ENCODE peak calls at places on chromosome 16, in four cellular contexts. One of them, this sample, is unnamed.

GRCh38 chr16:5393070-5393469 is 295.5 kb upstream of the EEF2KMT start:
- DNase-seq in IMR-90: no peak
- DNase-seq in endothelial cell of umbilical vein: no peak
- DNase-seq in GM12878: no peak
- DNase-seq in this sample: no peak

GRCh38 chr16:29910819-29911675 is 10.8 kb downstream of the ASPHD1 start:
- DNase-seq in endothelial cell of umbilical vein: no peak
- DNase-seq in GM12878: no peak
- DNase-seq in IMR-90: no peak
- DNase-seq in this sample: peak; percentile 28

GRCh38 chr16:56365552-56365951 is 59.8 kb downstream of the AMFR start:
- DNase-seq in IMR-90: no peak
- DNase-seq in GM12878: no peak
- DNase-seq in endothelial cell of umbilical vein: no peak
- DNase-seq in this sample: no peak

GRCh38 chr16:59658572-59658971 is 924.5 kb upstream of the GOT2 start:
- DNase-seq in IMR-90: no peak
- DNase-seq in GM12878: no peak
- DNase-seq in endothelial cell of umbilical vein: no peak
- DNase-seq in this sample: no peak

GRCh38 chr16:89019511-89019910 is 42.5 kb upstream of the CBFA2T3 start:
- DNase-seq in endothelial cell of umbilical vein: no peak
- DNase-seq in GM12878: no peak
- DNase-seq in IMR-90: no peak
- DNase-seq in this sample: no peak

GRCh38 chr16:11076259-11077018 is 132.1 kb downstream of the CLEC16A start:
- DNase-seq in endothelial cell of umbilical vein: no peak
- DNase-seq in GM12878: peak; percentile 79
- DNase-seq in IMR-90: peak; percentile 44
- DNase-seq in this sample: peak; percentile 55

GRCh38 chr16:64391009-64391663 is 730.7 kb downstream of the CDH11 start:
- DNase-seq in GM12878: no peak
- DNase-seq in IMR-90: peak; percentile 57
- DNase-seq in endothelial cell of umbilical vein: peak; percentile 59
- DNase-seq in this sample: no peak

GRCh38 chr16:11597737-11598136 is 11.0 kb upstream of the LITAF start:
- DNase-seq in GM12878: no peak
- DNase-seq in endothelial cell of umbilical vein: no peak
- DNase-seq in IMR-90: no peak
- DNase-seq in this sample: no peak

GRCh38 chr16:88737298-88738166 is 31.2 kb downstream of the CTU2 start:
- DNase-seq in GM12878: peak; percentile 13
- DNase-seq in IMR-90: peak; percentile 70
- DNase-seq in endothelial cell of umbilical vein: peak; percentile 50
- DNase-seq in this sample: peak; percentile 92

GRCh38 chr16:11734653-11735043 is 8.0 kb downstream of the TXNDC11 start:
- DNase-seq in GM12878: no peak
- DNase-seq in endothelial cell of umbilical vein: no peak
- DNase-seq in IMR-90: no peak
- DNase-seq in this sample: no peak

GRCh38 chr16:48318630-48319029 is 66.6 kb downstream of the SIAH1 start:
- DNase-seq in endothelial cell of umbilical vein: peak; percentile 86
- DNase-seq in IMR-90: peak; percentile 54
- DNase-seq in GM12878: peak; percentile 23
- DNase-seq in this sample: no peak

GRCh38 chr16:57480754-57481230 is 5.5 kb downstream of the DOK4 start:
- DNase-seq in endothelial cell of umbilical vein: no peak
- DNase-seq in IMR-90: no peak
- DNase-seq in GM12878: no peak
- DNase-seq in this sample: no peak

GRCh38 chr16:76766538-76766937 is 424.5 kb upstream of the MON1B start:
- DNase-seq in IMR-90: no peak
- DNase-seq in endothelial cell of umbilical vein: no peak
- DNase-seq in GM12878: no peak
- DNase-seq in this sample: no peak

GRCh38 chr16:3454093-3454492 is 10.6 kb downstream of the NAA60 start:
- DNase-seq in endothelial cell of umbilical vein: no peak
- DNase-seq in GM12878: no peak
- DNase-seq in IMR-90: peak; percentile 8
- DNase-seq in this sample: no peak
- TF ChIP-seq FOS in endothelial cell of umbilical vein: no peak
- TF ChIP-seq FOS in GM12878: no peak
- TF ChIP-seq FOS in IMR-90: no peak
- TF ChIP-seq FOS in this sample: no peak

GRCh38 chr16:70712942-70713341 is 27.1 kb upstream of the MTSS2 start:
- DNase-seq in endothelial cell of umbilical vein: no peak
- DNase-seq in GM12878: no peak
- DNase-seq in IMR-90: no peak
- DNase-seq in this sample: no peak

GRCh38 chr16:70714526-70715112 is 28.8 kb upstream of the MTSS2 start:
- DNase-seq in endothelial cell of umbilical vein: no peak
- DNase-seq in IMR-90: no peak
- DNase-seq in GM12878: no peak
- DNase-seq in this sample: no peak

GRCh38 chr16:70713342-70713741 is 27.5 kb upstream of the MTSS2 start:
- DNase-seq in IMR-90: no peak
- DNase-seq in endothelial cell of umbilical vein: no peak
- DNase-seq in GM12878: no peak
- DNase-seq in this sample: no peak

GRCh38 chr16:70712359-70712758 is 26.5 kb upstream of the MTSS2 start:
- DNase-seq in GM12878: no peak
- DNase-seq in IMR-90: no peak
- DNase-seq in endothelial cell of umbilical vein: no peak
- DNase-seq in this sample: no peak

DNA sequence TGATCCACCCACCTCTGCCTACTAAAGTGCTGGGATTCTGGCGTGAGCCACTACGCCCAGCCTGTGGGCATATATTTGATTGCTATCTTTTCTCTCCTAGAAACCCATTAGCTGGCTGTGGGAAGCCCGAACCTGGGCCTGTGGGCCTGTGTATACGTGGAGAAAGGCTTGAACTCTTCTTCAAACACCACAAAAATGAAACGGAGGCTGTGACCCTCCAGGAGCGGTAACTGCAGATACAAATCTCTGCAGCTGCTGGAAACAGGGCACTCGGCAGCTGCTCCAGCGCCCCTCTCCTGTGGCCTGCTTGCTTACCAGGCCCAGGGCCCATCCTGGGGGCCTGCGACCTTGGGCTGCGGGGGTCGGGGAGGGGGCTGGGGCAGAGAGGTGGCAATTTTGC is 27.9 kb upstream of the MTSS2 start:
- DNase-seq in endothelial cell of umbilical vein: no peak
- DNase-seq in IMR-90: no peak
- DNase-seq in GM12878: no peak
- DNase-seq in this sample: no peak
- TF ChIP-seq FOS in endothelial cell of umbilical vein: no peak
- TF ChIP-seq FOS in IMR-90: no peak
- TF ChIP-seq FOS in GM12878: no peak
- TF ChIP-seq FOS in this sample: no peak

GRCh38 chr16:67419502-67419901 is 3.2 kb upstream of the ZDHHC1 start:
- DNase-seq in IMR-90: peak; percentile 25
- DNase-seq in endothelial cell of umbilical vein: no peak
- DNase-seq in GM12878: no peak
- DNase-seq in this sample: no peak

GRCh38 chr16:67419931-67420330 is 3.7 kb upstream of the ZDHHC1 start:
- DNase-seq in IMR-90: no peak
- DNase-seq in GM12878: no peak
- DNase-seq in endothelial cell of umbilical vein: no peak
- DNase-seq in this sample: no peak

GRCh38 chr16:67417333-67418061 is 1.2 kb upstream of the ZDHHC1 start:
- DNase-seq in GM12878: no peak
- DNase-seq in endothelial cell of umbilical vein: no peak
- DNase-seq in IMR-90: no peak
- DNase-seq in this sample: no peak

GRCh38 chr16:67413978-67414891 is 2.0 kb downstream of the ZDHHC1 start:
- DNase-seq in GM12878: no peak
- DNase-seq in endothelial cell of umbilical vein: no peak
- DNase-seq in IMR-90: no peak
- DNase-seq in this sample: no peak

DNA sequence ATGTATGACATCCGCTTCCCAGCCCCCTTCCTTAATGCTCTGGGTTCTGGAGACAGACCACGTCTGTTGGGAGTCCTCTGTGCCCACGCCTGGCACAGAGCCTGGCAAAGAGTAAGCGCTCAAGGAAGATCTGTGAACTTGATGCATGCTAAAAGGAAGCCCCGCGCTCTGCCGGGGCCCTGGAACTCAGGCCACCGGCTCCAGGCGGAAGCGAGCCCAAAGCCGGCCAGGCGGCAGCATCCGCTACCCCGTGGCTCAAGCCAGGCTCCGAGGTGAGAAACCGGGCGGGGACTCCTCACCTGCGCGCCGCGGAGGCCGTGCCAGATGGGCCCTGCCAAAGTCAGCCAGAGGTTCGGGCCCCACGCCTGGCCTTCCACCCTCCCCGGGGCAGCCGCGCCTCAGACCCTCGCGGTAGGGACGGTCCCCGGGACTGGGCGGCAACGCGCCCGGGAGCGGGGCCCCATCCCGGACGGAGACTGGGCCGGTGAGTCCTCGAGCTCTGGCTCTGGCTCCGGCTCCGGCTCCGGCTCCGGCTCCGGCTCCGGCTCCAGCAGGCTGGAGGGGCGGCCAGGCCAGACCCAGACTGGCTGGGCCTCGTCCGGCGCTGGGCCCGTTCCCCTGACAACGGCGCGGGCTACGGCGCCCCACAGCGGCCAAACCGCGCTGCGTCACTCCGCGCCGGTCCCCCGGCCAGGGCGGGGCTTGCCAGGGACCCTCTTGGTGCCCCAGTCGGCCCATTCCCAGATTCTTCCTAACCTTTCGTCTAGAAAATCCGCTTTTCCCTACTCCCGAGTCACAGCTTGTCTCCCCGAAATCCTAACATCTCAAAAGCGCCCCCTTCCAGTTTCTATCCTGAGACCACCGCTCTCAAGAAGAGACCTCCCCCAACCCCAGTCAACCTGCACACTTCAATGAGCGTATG is at the start of gene ZDHHC1:
- DNase-seq in GM12878: no peak
- DNase-seq in IMR-90: peak; percentile 61
- DNase-seq in endothelial cell of umbilical vein: peak; percentile 72
- DNase-seq in this sample: peak; percentile 72
- TF ChIP-seq FOS in GM12878: no peak
- TF ChIP-seq FOS in IMR-90: no peak
- TF ChIP-seq FOS in endothelial cell of umbilical vein: peak; percentile 7
- TF ChIP-seq FOS in this sample: no peak

GRCh38 chr16:1966460-1966859 is at the start of gene RNF151:
- DNase-seq in endothelial cell of umbilical vein: no peak
- DNase-seq in IMR-90: no peak
- DNase-seq in GM12878: no peak
- DNase-seq in this sample: no peak

GRCh38 chr16:1968146-1968953 is 1.7 kb downstream of the RNF151 start:
- DNase-seq in GM12878: no peak
- DNase-seq in endothelial cell of umbilical vein: no peak
- DNase-seq in IMR-90: no peak
- DNase-seq in this sample: no peak

GRCh38 chr16:1964506-1965471 is at the start of gene RPS2:
- DNase-seq in IMR-90: peak; percentile 98
- DNase-seq in endothelial cell of umbilical vein: peak; percentile 99
- DNase-seq in GM12878: peak; percentile 83
- DNase-seq in this sample: peak; percentile 100

GRCh38 chr16:1964046-1964505 is 550 bp downstream of the RPS2 start:
- DNase-seq in endothelial cell of umbilical vein: peak; percentile 39
- DNase-seq in IMR-90: no peak
- DNase-seq in GM12878: no peak
- DNase-seq in this sample: no peak

DNA sequence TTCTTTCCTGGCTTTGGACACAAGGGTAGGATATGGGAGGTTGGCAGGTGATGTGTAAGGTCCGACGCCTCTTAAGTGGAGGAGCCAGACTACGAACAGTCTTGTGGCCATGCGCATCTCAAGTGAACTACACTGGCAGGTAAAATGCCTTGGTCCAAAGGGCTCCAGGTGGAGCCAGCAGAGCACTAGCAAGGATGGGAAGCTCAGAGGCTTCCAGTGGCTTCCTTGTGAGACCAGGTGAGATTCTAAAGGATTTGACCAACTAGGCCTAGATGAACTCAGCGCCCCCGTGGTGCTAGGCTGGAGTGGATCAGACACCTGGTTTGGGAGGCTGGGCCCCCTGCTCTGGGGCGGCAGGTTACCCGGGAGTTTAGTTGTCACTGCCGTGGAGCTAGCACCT is 984 bp upstream of the RPS2 start:
- DNase-seq in endothelial cell of umbilical vein: no peak
- DNase-seq in GM12878: no peak
- DNase-seq in IMR-90: no peak
- DNase-seq in this sample: no peak
- TF ChIP-seq FOS in endothelial cell of umbilical vein: no peak
- TF ChIP-seq FOS in GM12878: no peak
- TF ChIP-seq FOS in IMR-90: no peak
- TF ChIP-seq FOS in this sample: no peak

GRCh38 chr16:81627729-81628128 is 151.4 kb upstream of the PLCG2 start:
- DNase-seq in endothelial cell of umbilical vein: no peak
- DNase-seq in IMR-90: no peak
- DNase-seq in GM12878: no peak
- DNase-seq in this sample: no peak

GRCh38 chr16:81624718-81625543 is 154.2 kb upstream of the PLCG2 start:
- DNase-seq in endothelial cell of umbilical vein: peak; percentile 86
- DNase-seq in GM12878: no peak
- DNase-seq in IMR-90: no peak
- DNase-seq in this sample: peak; percentile 74

GRCh38 chr16:81627024-81627423 is 152.1 kb upstream of the PLCG2 start:
- DNase-seq in IMR-90: peak; percentile 68
- DNase-seq in GM12878: no peak
- DNase-seq in endothelial cell of umbilical vein: no peak
- DNase-seq in this sample: no peak

GRCh38 chr16:81626181-81626674 is 152.9 kb upstream of the PLCG2 start:
- DNase-seq in endothelial cell of umbilical vein: no peak
- DNase-seq in IMR-90: peak; percentile 61
- DNase-seq in GM12878: no peak
- DNase-seq in this sample: no peak

DNA sequence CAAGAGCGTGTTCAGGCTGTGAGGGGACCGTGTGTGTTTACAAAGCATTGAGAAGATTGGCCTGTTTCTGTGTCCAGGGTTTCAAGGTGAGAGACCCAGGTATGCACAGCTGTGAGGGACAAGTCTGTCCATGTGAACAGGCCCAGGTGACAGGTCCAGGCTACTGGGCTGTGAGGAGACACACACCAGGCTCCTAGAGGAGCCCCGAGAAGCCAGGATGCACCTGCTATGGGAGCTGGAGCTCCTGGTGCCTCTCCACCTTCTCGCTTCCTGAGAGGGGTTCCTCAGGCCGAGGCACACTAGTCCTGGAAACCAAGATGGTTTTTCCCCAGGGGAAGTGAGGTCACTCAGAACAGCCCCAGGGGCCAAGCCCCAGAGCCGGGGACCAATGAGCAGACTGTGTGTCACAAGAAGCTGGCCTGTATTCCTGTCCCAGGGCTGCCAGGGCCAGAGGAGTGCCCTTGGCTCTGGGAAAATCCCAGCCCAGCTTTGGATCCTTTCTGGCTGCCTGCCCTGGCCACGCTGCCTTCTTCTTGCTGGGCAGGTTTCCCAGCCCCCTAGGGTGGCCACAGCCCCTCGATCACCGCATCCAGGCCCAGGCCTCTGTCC is 153.4 kb upstream of the PLCG2 start:
- DNase-seq in endothelial cell of umbilical vein: peak; percentile 96
- DNase-seq in GM12878: no peak
- DNase-seq in IMR-90: peak; percentile 43
- DNase-seq in this sample: peak; percentile 50
- TF ChIP-seq FOS in endothelial cell of umbilical vein: no peak
- TF ChIP-seq FOS in GM12878: no peak
- TF ChIP-seq FOS in IMR-90: no peak
- TF ChIP-seq FOS in this sample: no peak

This sample was measured in K562.